ENCODE peak calls at places on chromosomes 1 and 21, in ten cellular contexts. One of them, this sample, is unnamed.

GRCh38 chr1:24437631-24438396 is 22.2 kb downstream of the NIPAL3 start:
- DNase-seq in NCI-H2081: no peak
- DNase-seq in DMS153: no peak
- DNase-seq in activated CD4-positive, CD25-positive, alpha-beta regulatory T cell: no peak
- DNase-seq in SJSA1: no peak
- DNase-seq in HFF-Myc: no peak
- DNase-seq in AML-193: no peak
- DNase-seq in fibroblast of lung: peak
- DNase-seq in smooth muscle cell of the brain vasculature: no peak
- DNase-seq in activated T-cell treated with anti-CD3 and anti-CD28 coated beads for 48 hours: no peak
- DNase-seq in this sample: no peak

GRCh38 chr1:41045740-41046139 is 24.2 kb upstream of the SLFNL1 start:
- DNase-seq in NCI-H2081: no peak
- DNase-seq in DMS153: no peak
- DNase-seq in activated CD4-positive, CD25-positive, alpha-beta regulatory T cell: no peak
- DNase-seq in SJSA1: no peak
- DNase-seq in HFF-Myc: no peak
- DNase-seq in AML-193: no peak
- DNase-seq in fibroblast of lung: peak
- DNase-seq in smooth muscle cell of the brain vasculature: peak
- DNase-seq in activated T-cell treated with anti-CD3 and anti-CD28 coated beads for 48 hours: no peak
- DNase-seq in this sample: no peak

GRCh38 chr1:186531561-186532165 is 70.7 kb upstream of the PDC start:
- DNase-seq in NCI-H2081: no peak
- DNase-seq in DMS153: no peak
- DNase-seq in activated CD4-positive, CD25-positive, alpha-beta regulatory T cell: no peak
- DNase-seq in SJSA1: no peak
- DNase-seq in HFF-Myc: no peak
- DNase-seq in AML-193: no peak
- DNase-seq in fibroblast of lung: no peak
- DNase-seq in smooth muscle cell of the brain vasculature: no peak
- DNase-seq in activated T-cell treated with anti-CD3 and anti-CD28 coated beads for 48 hours: no peak
- DNase-seq in this sample: no peak

GRCh38 chr1:87985071-87985470 is 656.4 kb downstream of the LMO4 start:
- DNase-seq in NCI-H2081: no peak
- DNase-seq in DMS153: no peak
- DNase-seq in activated CD4-positive, CD25-positive, alpha-beta regulatory T cell: no peak
- DNase-seq in SJSA1: no peak
- DNase-seq in HFF-Myc: no peak
- DNase-seq in AML-193: no peak
- DNase-seq in fibroblast of lung: no peak
- DNase-seq in smooth muscle cell of the brain vasculature: no peak
- DNase-seq in activated T-cell treated with anti-CD3 and anti-CD28 coated beads for 48 hours: no peak
- DNase-seq in this sample: no peak

GRCh38 chr1:231153726-231154125 is 8.1 kb upstream of the TRIM67 start:
- DNase-seq in NCI-H2081: no peak
- DNase-seq in DMS153: no peak
- DNase-seq in activated CD4-positive, CD25-positive, alpha-beta regulatory T cell: no peak
- DNase-seq in SJSA1: no peak
- DNase-seq in HFF-Myc: no peak
- DNase-seq in AML-193: no peak
- DNase-seq in fibroblast of lung: no peak
- DNase-seq in smooth muscle cell of the brain vasculature: no peak
- DNase-seq in activated T-cell treated with anti-CD3 and anti-CD28 coated beads for 48 hours: no peak
- DNase-seq in this sample: no peak

GRCh38 chr1:29094433-29094832 is 29.3 kb downstream of the TMEM200B start:
- DNase-seq in NCI-H2081: no peak
- DNase-seq in DMS153: no peak
- DNase-seq in activated CD4-positive, CD25-positive, alpha-beta regulatory T cell: no peak
- DNase-seq in SJSA1: no peak
- DNase-seq in HFF-Myc: no peak
- DNase-seq in AML-193: no peak
- DNase-seq in fibroblast of lung: no peak
- DNase-seq in smooth muscle cell of the brain vasculature: no peak
- DNase-seq in activated T-cell treated with anti-CD3 and anti-CD28 coated beads for 48 hours: no peak
- DNase-seq in this sample: no peak

GRCh38 chr1:56437959-56438358 is 141.4 kb downstream of the PLPP3 start:
- DNase-seq in NCI-H2081: no peak
- DNase-seq in DMS153: no peak
- DNase-seq in activated CD4-positive, CD25-positive, alpha-beta regulatory T cell: no peak
- DNase-seq in SJSA1: no peak
- DNase-seq in HFF-Myc: peak
- DNase-seq in AML-193: no peak
- DNase-seq in fibroblast of lung: peak
- DNase-seq in smooth muscle cell of the brain vasculature: no peak
- DNase-seq in activated T-cell treated with anti-CD3 and anti-CD28 coated beads for 48 hours: no peak
- DNase-seq in this sample: no peak

GRCh38 chr1:7046314-7046713 is 261.1 kb downstream of the CAMTA1 start:
- DNase-seq in NCI-H2081: peak
- DNase-seq in DMS153: no peak
- DNase-seq in activated CD4-positive, CD25-positive, alpha-beta regulatory T cell: no peak
- DNase-seq in SJSA1: no peak
- DNase-seq in HFF-Myc: peak
- DNase-seq in AML-193: no peak
- DNase-seq in fibroblast of lung: peak
- DNase-seq in smooth muscle cell of the brain vasculature: peak
- DNase-seq in activated T-cell treated with anti-CD3 and anti-CD28 coated beads for 48 hours: no peak
- DNase-seq in this sample: no peak

GRCh38 chr1:69613414-69613813 is 45.7 kb downstream of the LRRC7 start:
- DNase-seq in NCI-H2081: no peak
- DNase-seq in DMS153: no peak
- DNase-seq in activated CD4-positive, CD25-positive, alpha-beta regulatory T cell: no peak
- DNase-seq in SJSA1: no peak
- DNase-seq in HFF-Myc: no peak
- DNase-seq in AML-193: no peak
- DNase-seq in fibroblast of lung: no peak
- DNase-seq in smooth muscle cell of the brain vasculature: no peak
- DNase-seq in activated T-cell treated with anti-CD3 and anti-CD28 coated beads for 48 hours: no peak
- DNase-seq in this sample: no peak

GRCh38 chr1:83077411-83077810 is 921.5 kb downstream of the TTLL7 start:
- DNase-seq in NCI-H2081: no peak
- DNase-seq in DMS153: no peak
- DNase-seq in activated CD4-positive, CD25-positive, alpha-beta regulatory T cell: no peak
- DNase-seq in SJSA1: no peak
- DNase-seq in HFF-Myc: no peak
- DNase-seq in AML-193: no peak
- DNase-seq in fibroblast of lung: no peak
- DNase-seq in smooth muscle cell of the brain vasculature: no peak
- DNase-seq in activated T-cell treated with anti-CD3 and anti-CD28 coated beads for 48 hours: no peak
- DNase-seq in this sample: no peak

GRCh38 chr1:184971522-184972265 is 2.6 kb downstream of the NIBAN1 start:
- DNase-seq in NCI-H2081: no peak
- DNase-seq in DMS153: no peak
- DNase-seq in activated CD4-positive, CD25-positive, alpha-beta regulatory T cell: no peak
- DNase-seq in SJSA1: peak
- DNase-seq in HFF-Myc: no peak
- DNase-seq in AML-193: no peak
- DNase-seq in fibroblast of lung: no peak
- DNase-seq in smooth muscle cell of the brain vasculature: no peak
- DNase-seq in activated T-cell treated with anti-CD3 and anti-CD28 coated beads for 48 hours: no peak
- DNase-seq in this sample: no peak

GRCh38 chr1:155106862-155107261 is 20.8 kb upstream of the EFNA1 start:
- DNase-seq in NCI-H2081: no peak
- DNase-seq in DMS153: no peak
- DNase-seq in activated CD4-positive, CD25-positive, alpha-beta regulatory T cell: no peak
- DNase-seq in SJSA1: no peak
- DNase-seq in HFF-Myc: no peak
- DNase-seq in AML-193: no peak
- DNase-seq in fibroblast of lung: no peak
- DNase-seq in smooth muscle cell of the brain vasculature: no peak
- DNase-seq in activated T-cell treated with anti-CD3 and anti-CD28 coated beads for 48 hours: no peak
- DNase-seq in this sample: no peak

GRCh38 chr1:47215713-47216112 is 16.3 kb downstream of the TAL1 start:
- DNase-seq in NCI-H2081: no peak
- DNase-seq in DMS153: no peak
- DNase-seq in activated CD4-positive, CD25-positive, alpha-beta regulatory T cell: no peak
- DNase-seq in SJSA1: no peak
- DNase-seq in HFF-Myc: no peak
- DNase-seq in AML-193: no peak
- DNase-seq in fibroblast of lung: no peak
- DNase-seq in smooth muscle cell of the brain vasculature: no peak
- DNase-seq in activated T-cell treated with anti-CD3 and anti-CD28 coated beads for 48 hours: no peak
- DNase-seq in this sample: no peak

GRCh38 chr21:20802201-20802600 is 196.0 kb upstream of the NCAM2 start:
- DNase-seq in NCI-H2081: no peak
- DNase-seq in DMS153: no peak
- DNase-seq in activated CD4-positive, CD25-positive, alpha-beta regulatory T cell: no peak
- DNase-seq in SJSA1: no peak
- DNase-seq in HFF-Myc: no peak
- DNase-seq in AML-193: no peak
- DNase-seq in fibroblast of lung: no peak
- DNase-seq in smooth muscle cell of the brain vasculature: no peak
- DNase-seq in activated T-cell treated with anti-CD3 and anti-CD28 coated beads for 48 hours: no peak
- DNase-seq in this sample: no peak